ENCODE peak calls at places on chromosomes 4 and X, in nine cellular contexts. F is RWPE2, U is neural crest cell, O is stomach, T is cardiac muscle cell, I is GM12865, Y is nephron progenitor cell, C is RWPE1, X is uterus. M is an unnamed sample.

GRCh38 chr4:53987761-53988171 is 76.6 kb downstream of the CHIC2 start:
- DNase-seq in C (peak), Y (no peak), F (no peak), U (no peak), I (no peak), T (no peak), X (no peak), O (no peak), M (no peak)

GRCh38 chrX:124518888-124519287 is 172.5 kb downstream of the SH2D1A start:
- DNase-seq in X (no peak), C (no peak), U (no peak), T (no peak), O (no peak), Y (no peak), F (no peak), I (no peak), M (no peak)

GRCh38 chr4:14345356-14345775 is 656.9 kb upstream of the CPEB2 start:
- DNase-seq in F (no peak), U (no peak), X (no peak), C (peak), T (no peak), I (no peak), O (no peak), Y (no peak), M (no peak)

GRCh38 chr4:21628916-21629315 is 319.7 kb downstream of the KCNIP4 start:
- DNase-seq in C (no peak), F (no peak), U (no peak), T (no peak), O (no peak), I (no peak), X (no peak), Y (no peak), M (no peak)

GRCh38 chrX:72258174-72258573 is 18.9 kb downstream of the RPS4X start:
- DNase-seq in F (no peak), U (no peak), O (no peak), Y (no peak), T (no peak), C (no peak), I (no peak), X (no peak), M (no peak)

GRCh38 chr4:7044415-7044930 is 1.3 kb downstream of the TADA2B start:
- DNase-seq in X (no peak), I (peak), T (peak), F (no peak), U (no peak), Y (no peak), O (no peak), C (no peak), M (peak)

GRCh38 chr4:142844782-142845181 is 1.3 kb downstream of the INPP4B start:
- DNase-seq in C (no peak), X (no peak), U (no peak), T (no peak), F (no peak), O (no peak), Y (no peak), I (no peak), M (no peak)

GRCh38 chr4:130712038-130712437 is 1616.1 kb downstream of the C4orf33 start:
- DNase-seq in X (no peak), U (no peak), Y (no peak), T (no peak), O (no peak), C (peak), I (no peak), F (no peak), M (no peak)

GRCh38 chr4:2298548-2298991 is 36.7 kb upstream of the MXD4 start:
- DNase-seq in X (no peak), F (no peak), I (no peak), C (no peak), Y (no peak), O (peak), T (no peak), U (no peak), M (no peak)

GRCh38 chrX:44303119-44303518 is 40.4 kb downstream of the EFHC2 start:
- DNase-seq in Y (no peak), U (no peak), I (no peak), O (no peak), C (no peak), X (no peak), T (no peak), F (no peak), M (no peak)

GRCh38 chrX:39764441-39764914 is 333.3 kb downstream of the BCOR start:
- DNase-seq in F (no peak), T (no peak), I (no peak), O (no peak), X (no peak), Y (no peak), U (no peak), C (no peak), M (no peak)

GRCh38 chr4:113222006-113222405 is 172.6 kb downstream of the ANK2 start:
- DNase-seq in Y (no peak), O (no peak), X (no peak), T (no peak), I (no peak), C (no peak), F (no peak), U (no peak), M (no peak)

GRCh38 chr4:53744446-53745160 is 153.3 kb upstream of the LNX1 start:
- DNase-seq in Y (no peak), T (peak), I (peak), C (no peak), O (no peak), X (no peak), F (no peak), U (no peak), M (no peak)

GRCh38 chr4:602559-602942 is 22.8 kb upstream of the PDE6B start:
- DNase-seq in O (peak), X (no peak), T (peak), I (no peak), C (peak), Y (peak), F (peak), U (peak), M (peak)
- TF ChIP-seq CTCF in O (peak), X (no peak), T (peak), I (peak), C (no peak), Y (peak), F (peak), U (peak), M (peak)

GRCh38 chrX:97898798-97899197 is 1015.1 kb downstream of the RPA4 start:
- DNase-seq in T (no peak), C (no peak), U (no peak), F (no peak), O (no peak), I (no peak), X (no peak), Y (no peak), M (no peak)
- TF ChIP-seq CTCF in T (no peak), C (no peak), U (no peak), F (no peak), O (no peak), I (no peak), X (no peak), Y (no peak), M (no peak)

DNA sequence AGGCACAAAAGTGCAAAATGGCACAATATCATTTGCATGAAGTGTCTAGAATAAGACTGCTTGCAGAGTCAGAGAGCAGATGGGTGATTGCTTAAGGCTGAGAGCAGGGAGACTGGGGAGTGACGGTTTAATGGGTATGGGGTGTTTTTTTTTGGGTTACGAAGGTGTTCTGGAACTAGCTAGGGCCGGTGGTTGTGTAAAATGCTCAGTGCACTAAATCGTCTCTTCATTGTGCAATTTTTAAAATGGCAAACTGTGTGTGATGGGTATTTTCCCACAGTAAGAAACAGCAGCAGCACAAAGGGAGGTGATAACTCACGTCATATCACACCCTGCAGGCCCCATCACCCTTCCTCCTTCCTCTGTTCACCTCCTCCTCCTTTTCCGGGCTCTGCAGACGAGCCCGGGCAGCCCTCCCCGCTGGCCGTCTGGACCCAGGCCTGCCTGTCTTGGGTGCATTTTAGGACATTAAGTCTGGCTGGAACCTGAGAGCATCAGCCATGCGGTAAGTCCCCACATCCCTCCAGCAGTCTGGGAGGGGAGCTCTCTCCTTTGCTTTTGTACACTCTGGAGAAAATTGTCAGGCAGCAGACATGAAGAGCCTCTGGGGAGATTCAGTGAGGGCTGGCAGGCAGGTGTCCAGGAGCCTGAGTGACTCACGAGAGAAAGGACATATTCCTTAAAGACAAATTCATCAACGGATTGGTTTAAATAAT is 42.7 kb downstream of the ASMT start:
- DNase-seq in F (no peak), T (peak), X (peak), I (peak), Y (peak), O (no peak), C (peak), U (no peak), M (peak)
- TF ChIP-seq CTCF in F (peak), T (no peak), X (no peak), I (no peak), Y (no peak), O (no peak), C (no peak), U (no peak), M (peak)

DNA sequence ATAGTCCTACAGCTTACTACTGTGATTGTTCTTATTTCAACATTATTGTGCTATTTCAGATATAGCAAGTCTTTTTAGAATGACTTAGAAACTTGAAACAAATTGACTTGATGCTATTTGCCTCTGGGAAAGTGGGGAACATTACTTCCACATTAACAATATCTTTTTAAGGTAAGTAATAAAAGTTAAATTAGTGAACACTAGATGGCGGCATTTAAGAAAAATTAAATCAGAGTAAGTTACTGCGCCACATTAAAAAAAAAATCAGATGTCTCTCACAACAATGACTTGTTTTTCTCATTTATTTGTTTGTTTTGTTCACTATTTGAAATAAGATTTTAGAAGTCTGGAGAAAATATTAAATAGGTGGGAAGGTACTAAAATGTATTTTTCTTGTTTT is 1026.9 kb upstream of the SLIT2 start:
- DNase-seq in X (no peak), I (no peak), T (peak), O (no peak), U (no peak), Y (no peak), C (no peak), F (no peak), M (no peak)
- TF ChIP-seq CTCF in X (peak), I (peak), T (peak), O (peak), U (peak), Y (peak), C (peak), F (peak), M (peak)